ENCODE peak calls at places on chromosomes 1 and 21, in six cellular contexts. H is AG09309, M is GM12865, Z is AG04449, Q is colonic mucosa, N is coronary artery. C is an unnamed sample.

GRCh38 chr21:25107708-25108107 is 499.6 kb downstream of the MRPL39 start:
- DNase-seq in H (no peak), M (no peak), Z (peak), Q (no peak), N (no peak), C (no peak)

GRCh38 chr1:30101477-30102227 is 621.7 kb downstream of the MATN1 start:
- DNase-seq in H (no peak), M (no peak), Z (no peak), Q (peak), N (no peak), C (no peak)

GRCh38 chr1:28928306-28928987 is 14.1 kb downstream of the EPB41 start:
- DNase-seq in H (no peak), M (no peak), Z (no peak), Q (no peak), N (no peak), C (no peak)

GRCh38 chr1:220734571-220735326 is 13.4 kb upstream of the MTARC2 start:
- DNase-seq in H (peak), M (no peak), Z (peak), Q (peak), N (no peak), C (no peak)

GRCh38 chr1:246012271-246012854 is 494.7 kb downstream of the SMYD3 start:
- DNase-seq in H (peak), M (peak), Z (no peak), Q (no peak), N (no peak), C (no peak)

GRCh38 chr1:217418241-217418840 is 212.5 kb downstream of the GPATCH2 start:
- DNase-seq in H (no peak), M (no peak), Z (no peak), Q (no peak), N (no peak), C (no peak)

GRCh38 chr1:186930248-186930647 is 101.5 kb downstream of the PLA2G4A start:
- DNase-seq in H (peak), M (no peak), Z (peak), Q (no peak), N (no peak), C (no peak)

GRCh38 chr1:47778280-47778679 is 218.9 kb downstream of the TRABD2B start:
- DNase-seq in H (no peak), M (no peak), Z (no peak), Q (no peak), N (no peak), C (no peak)

GRCh38 chr1:175221548-175222175 is 29.1 kb upstream of the KIAA0040 start:
- DNase-seq in H (no peak), M (no peak), Z (no peak), Q (peak), N (no peak), C (no peak)

GRCh38 chr1:210558302-210558701 is 229.6 kb downstream of the HHAT start:
- DNase-seq in H (no peak), M (no peak), Z (no peak), Q (no peak), N (no peak), C (no peak)

GRCh38 chr21:43311303-43311817 is 115.6 kb downstream of the SIK1 start:
- DNase-seq in H (no peak), M (no peak), Z (no peak), Q (peak), N (no peak), C (no peak)

GRCh38 chr1:116515702-116516101 is 55.1 kb downstream of the CD58 start:
- DNase-seq in H (no peak), M (peak), Z (no peak), Q (no peak), N (no peak), C (no peak)

GRCh38 chr1:26358411-26359384 is 4.8 kb upstream of the CRYBG2 start:
- DNase-seq in H (no peak), M (peak), Z (no peak), Q (peak), N (no peak), C (no peak)

GRCh38 chr1:184865831-184866230 is 108.5 kb downstream of the NIBAN1 start:
- DNase-seq in H (no peak), M (no peak), Z (no peak), Q (no peak), N (no peak), C (no peak)

GRCh38 chr1:28885982-28886730 is 28.2 kb upstream of the EPB41 start:
- DNase-seq in H (no peak), M (no peak), Z (no peak), Q (no peak), N (no peak), C (no peak)

GRCh38 chr1:30284226-30284625 is 439.2 kb downstream of the MATN1 start:
- DNase-seq in H (no peak), M (no peak), Z (no peak), Q (no peak), N (peak), C (no peak)

GRCh38 chr1:239302716-239303115 is 83.7 kb upstream of the CHRM3 start:
- DNase-seq in H (no peak), M (no peak), Z (no peak), Q (no peak), N (no peak), C (no peak)

GRCh38 chr21:28473530-28474225 is 519.0 kb downstream of the LTN1 start:
- DNase-seq in H (peak), M (peak), Z (no peak), Q (no peak), N (no peak), C (no peak)

GRCh38 chr1:165954940-165955339 is 127.5 kb downstream of the UCK2 start:
- DNase-seq in H (peak), M (peak), Z (peak), Q (no peak), N (no peak), C (no peak)

GRCh38 chr1:200245492-200245891 is 164.3 kb downstream of the ZNF281 start:
- DNase-seq in H (no peak), M (no peak), Z (peak), Q (no peak), N (no peak), C (no peak)

GRCh38 chr1:186925881-186926676 is 97.3 kb downstream of the PLA2G4A start:
- DNase-seq in H (peak), M (no peak), Z (no peak), Q (no peak), N (no peak), C (no peak)

GRCh38 chr1:220189750-220190347 is 82.4 kb downstream of the RAB3GAP2 start:
- DNase-seq in H (no peak), M (peak), Z (no peak), Q (no peak), N (no peak), C (no peak)

GRCh38 chr21:46052703-46053651 is 44.9 kb upstream of the COL6A2 start:
- DNase-seq in H (peak), M (no peak), Z (peak), Q (no peak), N (peak), C (no peak)

GRCh38 chr1:25796807-25797458 is 3.1 kb upstream of the SELENON start:
- DNase-seq in H (no peak), M (peak), Z (no peak), Q (peak), N (no peak), C (peak)

GRCh38 chr1:18283601-18284385 is 176.2 kb downstream of the IGSF21 start:
- DNase-seq in H (no peak), M (peak), Z (no peak), Q (no peak), N (no peak), C (no peak)

GRCh38 chr1:45643978-45644377 is 20.1 kb upstream of the CCDC17 start:
- DNase-seq in H (no peak), M (no peak), Z (no peak), Q (peak), N (no peak), C (no peak)

DNA sequence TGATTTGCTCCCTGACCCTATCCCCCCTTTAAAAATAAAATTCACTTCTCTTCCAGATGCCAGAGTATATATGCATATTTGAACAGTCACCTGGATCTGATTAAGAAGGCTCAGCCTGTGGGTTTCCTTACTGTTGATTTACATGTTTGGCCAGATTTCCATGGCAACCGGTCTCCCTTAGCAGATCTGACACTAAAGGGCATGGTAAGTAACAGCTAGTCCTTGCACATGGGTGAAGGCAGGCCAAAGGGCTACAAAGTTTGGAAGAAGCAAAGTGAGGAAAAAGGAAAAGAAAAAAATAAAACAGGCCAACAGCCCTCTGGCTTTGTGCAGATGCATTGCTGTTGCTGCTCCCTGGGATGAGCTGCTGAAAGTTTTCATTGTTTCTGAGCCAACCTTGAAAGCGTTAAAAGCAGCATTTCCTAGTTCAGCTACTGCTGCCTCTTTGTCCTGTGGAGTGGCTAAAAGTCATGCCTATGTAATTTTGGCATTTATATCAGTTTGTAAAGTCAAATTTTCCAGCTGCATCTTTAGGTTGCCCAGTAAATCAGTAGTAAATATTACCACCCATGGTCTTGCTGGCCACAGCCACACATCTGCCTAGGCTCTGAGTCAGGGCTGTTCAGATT is 176.5 kb upstream of the HOOK1 start:
- DNase-seq in H (peak), M (peak), Z (peak), Q (no peak), N (no peak), C (no peak)
- TF ChIP-seq CTCF in H (no peak), M (no peak), Z (no peak), Q (no peak), N (no peak), C (no peak)

GRCh38 chr1:44408181-44409018 is 3.3 kb downstream of the RNF220 start:
- DNase-seq in H (no peak), M (no peak), Z (no peak), Q (no peak), N (no peak), C (no peak)

GRCh38 chr1:44406761-44407429 is 1.8 kb downstream of the RNF220 start:
- DNase-seq in H (no peak), M (no peak), Z (no peak), Q (no peak), N (no peak), C (no peak)

GRCh38 chr1:44407430-44408180 is 2.5 kb downstream of the RNF220 start:
- DNase-seq in H (no peak), M (no peak), Z (no peak), Q (no peak), N (no peak), C (no peak)

GRCh38 chr1:44405804-44406743 is 1.0 kb downstream of the RNF220 start:
- DNase-seq in H (no peak), M (peak), Z (no peak), Q (no peak), N (peak), C (no peak)

DNA sequence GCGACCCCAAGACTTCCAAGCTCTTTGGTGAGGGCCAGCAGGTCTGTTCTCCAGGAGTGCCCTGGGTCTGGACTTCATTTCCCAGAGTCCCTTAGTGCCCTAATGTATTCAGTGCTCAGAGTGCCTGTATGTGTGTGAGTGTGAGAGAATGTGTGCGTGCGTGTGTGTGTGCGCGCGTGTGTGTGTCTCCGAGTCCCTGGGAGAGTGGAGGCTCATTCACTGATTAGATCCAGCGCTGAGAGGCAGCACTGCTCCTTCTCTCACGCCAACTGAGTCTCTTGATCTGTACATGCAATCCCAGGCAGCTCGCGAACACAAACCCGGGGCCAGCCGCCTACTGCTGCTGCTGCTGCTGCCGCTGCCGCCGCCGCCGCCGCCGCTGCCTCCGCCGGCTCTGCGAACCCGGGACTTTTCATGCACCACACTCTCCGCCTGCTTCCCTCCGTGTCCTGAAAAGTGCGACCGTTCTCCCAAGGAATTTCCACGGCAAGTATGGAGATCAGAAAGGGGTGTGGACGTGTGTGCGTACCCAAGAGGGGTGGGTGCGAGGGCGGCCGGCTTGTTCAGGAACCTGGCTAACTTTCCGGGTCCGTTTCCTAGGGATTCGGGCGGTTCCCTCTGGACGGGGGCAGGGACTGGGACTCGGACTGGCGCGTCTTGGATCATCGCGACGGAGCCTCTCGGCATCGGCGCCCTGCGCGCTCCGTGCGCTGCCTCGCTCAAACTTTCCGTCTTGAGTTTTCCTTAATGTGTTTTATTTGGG is at the start of gene RNF220:
- DNase-seq in H (peak), M (peak), Z (peak), Q (peak), N (no peak), C (no peak)
- TF ChIP-seq CTCF in H (no peak), M (no peak), Z (no peak), Q (no peak), N (no peak), C (no peak)

GRCh38 chr1:172132836-172133235 is 287.6 kb upstream of the C1orf105 start:
- DNase-seq in H (no peak), M (no peak), Z (no peak), Q (no peak), N (no peak), C (no peak)

GRCh38 chr1:172135923-172136610 is 284.4 kb upstream of the C1orf105 start:
- DNase-seq in H (peak), M (no peak), Z (no peak), Q (no peak), N (no peak), C (no peak)

GRCh38 chr1:172134087-172134731 is 286.3 kb upstream of the C1orf105 start:
- DNase-seq in H (no peak), M (peak), Z (no peak), Q (no peak), N (no peak), C (no peak)

GRCh38 chr1:172136925-172137324 is 283.6 kb upstream of the C1orf105 start:
- DNase-seq in H (no peak), M (no peak), Z (no peak), Q (no peak), N (no peak), C (no peak)

DNA sequence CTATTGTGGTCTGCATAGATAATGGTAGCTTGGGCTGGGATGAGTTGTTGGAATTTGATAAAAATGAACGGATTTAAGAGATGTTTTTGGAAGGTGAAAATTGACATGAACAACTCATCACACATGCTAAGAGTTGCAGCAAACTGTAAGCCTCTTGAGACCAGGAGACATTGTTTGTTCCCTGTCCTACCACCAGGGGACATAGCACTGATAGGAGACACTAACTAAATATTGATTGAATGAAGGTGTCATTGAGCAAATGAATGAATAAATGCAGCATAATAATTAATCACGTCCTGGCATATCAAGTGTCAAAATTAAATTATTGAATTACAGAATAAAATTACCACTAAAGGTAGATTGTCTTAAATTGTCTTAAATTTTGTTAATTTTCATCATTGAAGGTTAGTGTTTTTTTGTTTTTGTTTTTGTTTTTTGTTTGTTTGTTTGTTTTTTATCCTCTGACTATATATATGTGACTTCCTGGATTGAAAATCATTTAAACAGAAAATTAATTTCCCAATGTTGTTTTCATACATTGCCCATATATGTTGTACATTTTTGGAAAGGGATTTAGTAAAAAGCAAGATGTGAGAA is 285.3 kb upstream of the C1orf105 start:
- DNase-seq in H (no peak), M (peak), Z (no peak), Q (no peak), N (no peak), C (no peak)
- TF ChIP-seq CTCF in H (peak), M (peak), Z (peak), Q (peak), N (no peak), C (no peak)

DNA sequence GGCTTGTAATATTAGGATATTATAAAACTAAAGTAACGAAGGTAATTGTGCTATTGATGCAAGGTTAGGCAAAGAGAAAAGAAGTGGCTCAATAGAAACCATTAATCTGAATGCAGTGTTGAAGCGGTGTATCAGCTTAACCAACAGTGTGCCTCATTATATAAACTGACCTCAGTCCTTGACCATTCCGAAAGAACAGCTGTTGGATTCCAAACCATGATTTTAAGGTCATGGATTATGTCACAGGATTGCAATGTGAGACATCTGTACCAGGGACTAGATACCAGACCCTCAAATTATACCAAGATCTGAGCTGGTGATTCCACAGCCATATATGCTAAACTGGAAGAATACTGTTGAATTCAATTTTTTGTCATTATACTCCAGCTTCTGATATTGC is 134.2 kb upstream of the HP1BP3 start:
- DNase-seq in H (no peak), M (no peak), Z (no peak), Q (no peak), N (no peak), C (no peak)
- TF ChIP-seq CTCF in H (no peak), M (no peak), Z (no peak), Q (no peak), N (no peak), C (no peak)

DNA sequence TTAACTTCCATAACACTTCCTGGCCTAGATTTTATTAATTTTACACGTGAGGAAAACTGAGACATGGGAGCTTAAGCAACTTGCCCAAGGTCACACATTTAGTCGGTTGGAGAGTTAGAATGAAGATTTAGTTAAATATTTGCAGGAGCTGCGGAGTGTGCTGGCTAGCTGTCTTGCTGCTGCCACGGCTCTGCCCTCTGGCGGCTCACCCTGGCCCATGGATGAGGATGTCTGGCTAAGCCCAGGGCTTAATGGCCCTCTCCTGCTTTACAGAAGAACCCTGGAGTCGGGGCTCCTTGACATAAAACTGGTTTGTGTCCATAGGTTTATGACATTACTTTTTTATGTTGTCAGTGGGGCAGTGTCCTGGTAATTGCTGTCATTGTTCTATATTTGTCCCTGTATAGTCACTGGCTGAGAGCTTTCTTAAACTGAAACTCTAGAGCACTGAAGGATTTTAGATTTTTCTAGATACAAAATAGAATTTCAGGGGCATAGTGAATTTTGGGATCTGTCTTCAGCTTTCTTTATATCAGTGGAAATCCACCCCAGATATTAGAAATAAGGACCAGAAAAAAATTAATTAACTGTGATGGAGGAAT is 88.9 kb upstream of the WLS start:
- DNase-seq in H (no peak), M (peak), Z (no peak), Q (peak), N (peak), C (no peak)
- TF ChIP-seq CTCF in H (peak), M (peak), Z (peak), Q (peak), N (peak), C (peak)

C was measured in omental fat pad.